ENCODE peak calls at places on chromosomes 13 and 19, in ten cellular contexts. One of them, this sample, is unnamed.
A peak's percentile ranks its signal among the peaks of the same experiment; 100 is the strongest.

GRCh38 chr19:50432221-50432626 is 468 bp upstream of the MYBPC2 start:
- DNase-seq in progenitor cell of endocrine pancreas: no peak
- DNase-seq in GM13976: peak; percentile 58
- DNase-seq in IMR-90: no peak
- DNase-seq in epithelial cell of esophagus: no peak
- DNase-seq in MCF 10A: no peak
- DNase-seq in choroid plexus epithelial cell: peak; percentile 61
- DNase-seq in fibroblast of mammary gland: no peak
- DNase-seq in psoas muscle: no peak
- DNase-seq in adrenal gland: peak; percentile 29
- DNase-seq in this sample: no peak

GRCh38 chr13:35814573-35814972 is 316.6 kb downstream of the DCLK1 start:
- DNase-seq in fibroblast of mammary gland: no peak
- DNase-seq in choroid plexus epithelial cell: no peak
- DNase-seq in MCF 10A: no peak
- DNase-seq in epithelial cell of esophagus: no peak
- DNase-seq in GM13976: no peak
- DNase-seq in progenitor cell of endocrine pancreas: no peak
- DNase-seq in adrenal gland: no peak
- DNase-seq in IMR-90: no peak
- DNase-seq in psoas muscle: no peak
- DNase-seq in this sample: no peak

GRCh38 chr19:47675271-47675670 is 38.0 kb upstream of the EHD2 start:
- DNase-seq in IMR-90: no peak
- DNase-seq in adrenal gland: no peak
- DNase-seq in GM13976: no peak
- DNase-seq in epithelial cell of esophagus: no peak
- DNase-seq in MCF 10A: no peak
- DNase-seq in choroid plexus epithelial cell: no peak
- DNase-seq in psoas muscle: no peak
- DNase-seq in fibroblast of mammary gland: no peak
- DNase-seq in progenitor cell of endocrine pancreas: no peak
- DNase-seq in this sample: no peak

GRCh38 chr13:98783856-98784478 is 31.5 kb upstream of the SLC15A1 start:
- DNase-seq in adrenal gland: no peak
- DNase-seq in MCF 10A: no peak
- DNase-seq in choroid plexus epithelial cell: no peak
- DNase-seq in fibroblast of mammary gland: no peak
- DNase-seq in IMR-90: no peak
- DNase-seq in GM13976: no peak
- DNase-seq in progenitor cell of endocrine pancreas: no peak
- DNase-seq in epithelial cell of esophagus: peak; percentile 10
- DNase-seq in psoas muscle: no peak
- DNase-seq in this sample: no peak

GRCh38 chr13:95164830-95165229 is 136.4 kb downstream of the ABCC4 start:
- DNase-seq in psoas muscle: no peak
- DNase-seq in GM13976: no peak
- DNase-seq in choroid plexus epithelial cell: no peak
- DNase-seq in adrenal gland: no peak
- DNase-seq in MCF 10A: no peak
- DNase-seq in fibroblast of mammary gland: no peak
- DNase-seq in progenitor cell of endocrine pancreas: no peak
- DNase-seq in IMR-90: no peak
- DNase-seq in epithelial cell of esophagus: no peak
- DNase-seq in this sample: no peak

GRCh38 chr13:23325191-23325590 is 108.3 kb downstream of the SACS start:
- DNase-seq in GM13976: no peak
- DNase-seq in fibroblast of mammary gland: no peak
- DNase-seq in epithelial cell of esophagus: peak; percentile 85
- DNase-seq in MCF 10A: peak; percentile 1
- DNase-seq in adrenal gland: no peak
- DNase-seq in choroid plexus epithelial cell: no peak
- DNase-seq in progenitor cell of endocrine pancreas: no peak
- DNase-seq in psoas muscle: no peak
- DNase-seq in IMR-90: no peak
- DNase-seq in this sample: no peak

GRCh38 chr19:18519962-18520847 is 1.7 kb downstream of the ELL start:
- DNase-seq in psoas muscle: peak; percentile 74
- DNase-seq in IMR-90: peak; percentile 85
- DNase-seq in adrenal gland: peak; percentile 78
- DNase-seq in GM13976: peak; percentile 73
- DNase-seq in progenitor cell of endocrine pancreas: peak; percentile 35
- DNase-seq in fibroblast of mammary gland: peak; percentile 85
- DNase-seq in MCF 10A: peak; percentile 87
- DNase-seq in choroid plexus epithelial cell: peak; percentile 83
- DNase-seq in epithelial cell of esophagus: peak; percentile 84
- DNase-seq in this sample: peak; percentile 69

GRCh38 chr13:27043013-27043412 is 128.6 kb downstream of the USP12 start:
- DNase-seq in epithelial cell of esophagus: peak; percentile 95
- DNase-seq in GM13976: no peak
- DNase-seq in psoas muscle: no peak
- DNase-seq in adrenal gland: peak; percentile 40
- DNase-seq in MCF 10A: peak; percentile 82
- DNase-seq in choroid plexus epithelial cell: peak; percentile 92
- DNase-seq in fibroblast of mammary gland: peak; percentile 99
- DNase-seq in IMR-90: peak; percentile 98
- DNase-seq in progenitor cell of endocrine pancreas: no peak
- DNase-seq in this sample: peak; percentile 26

GRCh38 chr19:1081301-1082164 is 13.6 kb downstream of the POLR2E start:
- DNase-seq in fibroblast of mammary gland: no peak
- DNase-seq in choroid plexus epithelial cell: no peak
- DNase-seq in progenitor cell of endocrine pancreas: no peak
- DNase-seq in adrenal gland: no peak
- DNase-seq in epithelial cell of esophagus: no peak
- DNase-seq in psoas muscle: no peak
- DNase-seq in MCF 10A: no peak
- DNase-seq in GM13976: no peak
- DNase-seq in IMR-90: no peak
- DNase-seq in this sample: peak; percentile 65

GRCh38 chr19:12513531-12514061 is 29.0 kb upstream of the ZNF709 start:
- DNase-seq in choroid plexus epithelial cell: no peak
- DNase-seq in epithelial cell of esophagus: no peak
- DNase-seq in MCF 10A: no peak
- DNase-seq in fibroblast of mammary gland: no peak
- DNase-seq in IMR-90: no peak
- DNase-seq in progenitor cell of endocrine pancreas: no peak
- DNase-seq in GM13976: no peak
- DNase-seq in adrenal gland: peak; percentile 40
- DNase-seq in psoas muscle: no peak
- DNase-seq in this sample: peak; percentile 35

GRCh38 chr13:21435710-21436151 is 23.4 kb downstream of the ZDHHC20 start:
- DNase-seq in adrenal gland: peak; percentile 80
- DNase-seq in progenitor cell of endocrine pancreas: no peak
- DNase-seq in epithelial cell of esophagus: peak; percentile 91
- DNase-seq in psoas muscle: peak; percentile 38
- DNase-seq in GM13976: peak; percentile 57
- DNase-seq in MCF 10A: peak; percentile 86
- DNase-seq in fibroblast of mammary gland: peak; percentile 91
- DNase-seq in choroid plexus epithelial cell: peak; percentile 87
- DNase-seq in IMR-90: peak; percentile 89
- DNase-seq in this sample: no peak

GRCh38 chr19:18437481-18438330 is at the start of gene ISYNA1:
- DNase-seq in adrenal gland: no peak
- DNase-seq in psoas muscle: peak; percentile 62
- DNase-seq in fibroblast of mammary gland: no peak
- DNase-seq in IMR-90: peak; percentile 20
- DNase-seq in epithelial cell of esophagus: peak; percentile 41
- DNase-seq in progenitor cell of endocrine pancreas: no peak
- DNase-seq in MCF 10A: no peak
- DNase-seq in GM13976: peak; percentile 82
- DNase-seq in choroid plexus epithelial cell: peak; percentile 77
- DNase-seq in this sample: peak; percentile 52

GRCh38 chr19:47885067-47885463 is 1.1 kb downstream of the SULT2A1 start:
- DNase-seq in IMR-90: no peak
- DNase-seq in progenitor cell of endocrine pancreas: no peak
- DNase-seq in psoas muscle: no peak
- DNase-seq in epithelial cell of esophagus: no peak
- DNase-seq in fibroblast of mammary gland: no peak
- DNase-seq in choroid plexus epithelial cell: no peak
- DNase-seq in MCF 10A: no peak
- DNase-seq in adrenal gland: peak; percentile 60
- DNase-seq in GM13976: no peak
- DNase-seq in this sample: no peak

GRCh38 chr19:35073516-35073915 is 32.0 kb downstream of the HPN start:
- DNase-seq in MCF 10A: no peak
- DNase-seq in GM13976: no peak
- DNase-seq in choroid plexus epithelial cell: no peak
- DNase-seq in psoas muscle: no peak
- DNase-seq in fibroblast of mammary gland: no peak
- DNase-seq in adrenal gland: no peak
- DNase-seq in epithelial cell of esophagus: no peak
- DNase-seq in IMR-90: no peak
- DNase-seq in progenitor cell of endocrine pancreas: no peak
- DNase-seq in this sample: no peak

GRCh38 chr13:34571716-34572115 is 370.4 kb upstream of the NBEA start:
- DNase-seq in IMR-90: no peak
- DNase-seq in GM13976: no peak
- DNase-seq in epithelial cell of esophagus: no peak
- DNase-seq in progenitor cell of endocrine pancreas: no peak
- DNase-seq in MCF 10A: no peak
- DNase-seq in choroid plexus epithelial cell: no peak
- DNase-seq in adrenal gland: no peak
- DNase-seq in fibroblast of mammary gland: no peak
- DNase-seq in psoas muscle: no peak
- DNase-seq in this sample: no peak

GRCh38 chr19:40252395-40252794 is 25.9 kb upstream of the CCNP start:
- DNase-seq in IMR-90: no peak
- DNase-seq in GM13976: no peak
- DNase-seq in fibroblast of mammary gland: no peak
- DNase-seq in psoas muscle: no peak
- DNase-seq in choroid plexus epithelial cell: peak; percentile 61
- DNase-seq in epithelial cell of esophagus: no peak
- DNase-seq in adrenal gland: no peak
- DNase-seq in MCF 10A: no peak
- DNase-seq in progenitor cell of endocrine pancreas: no peak
- DNase-seq in this sample: no peak

GRCh38 chr19:50322234-50322633 is 6.9 kb downstream of the KCNC3 start:
- DNase-seq in GM13976: no peak
- DNase-seq in fibroblast of mammary gland: no peak
- DNase-seq in progenitor cell of endocrine pancreas: no peak
- DNase-seq in IMR-90: no peak
- DNase-seq in choroid plexus epithelial cell: no peak
- DNase-seq in MCF 10A: no peak
- DNase-seq in adrenal gland: no peak
- DNase-seq in psoas muscle: no peak
- DNase-seq in epithelial cell of esophagus: no peak
- DNase-seq in this sample: no peak

GRCh38 chr13:38866649-38867048 is 124.0 kb downstream of the STOML3 start:
- DNase-seq in IMR-90: no peak
- DNase-seq in epithelial cell of esophagus: peak; percentile 45
- DNase-seq in MCF 10A: peak; percentile 13
- DNase-seq in adrenal gland: no peak
- DNase-seq in GM13976: no peak
- DNase-seq in choroid plexus epithelial cell: peak; percentile 44
- DNase-seq in progenitor cell of endocrine pancreas: no peak
- DNase-seq in psoas muscle: no peak
- DNase-seq in fibroblast of mammary gland: peak; percentile 11
- DNase-seq in this sample: no peak
- TF ChIP-seq CTCF in IMR-90: no peak
- TF ChIP-seq CTCF in epithelial cell of esophagus: peak; percentile 31
- TF ChIP-seq CTCF in MCF 10A: peak; percentile 11
- TF ChIP-seq CTCF in adrenal gland: no peak
- TF ChIP-seq CTCF in GM13976: no peak
- TF ChIP-seq CTCF in choroid plexus epithelial cell: peak; percentile 5
- TF ChIP-seq CTCF in progenitor cell of endocrine pancreas: no peak
- TF ChIP-seq CTCF in psoas muscle: no peak
- TF ChIP-seq CTCF in fibroblast of mammary gland: no peak
- TF ChIP-seq CTCF in this sample: no peak

GRCh38 chr19:53311897-53312296 is 21.7 kb upstream of the ZNF845 start:
- DNase-seq in fibroblast of mammary gland: no peak
- DNase-seq in MCF 10A: no peak
- DNase-seq in psoas muscle: no peak
- DNase-seq in choroid plexus epithelial cell: no peak
- DNase-seq in GM13976: no peak
- DNase-seq in adrenal gland: no peak
- DNase-seq in progenitor cell of endocrine pancreas: no peak
- DNase-seq in IMR-90: no peak
- DNase-seq in epithelial cell of esophagus: no peak
- DNase-seq in this sample: no peak

GRCh38 chr19:53311044-53311443 is 22.5 kb upstream of the ZNF845 start:
- DNase-seq in MCF 10A: no peak
- DNase-seq in psoas muscle: no peak
- DNase-seq in GM13976: no peak
- DNase-seq in epithelial cell of esophagus: no peak
- DNase-seq in adrenal gland: no peak
- DNase-seq in fibroblast of mammary gland: no peak
- DNase-seq in progenitor cell of endocrine pancreas: no peak
- DNase-seq in IMR-90: no peak
- DNase-seq in choroid plexus epithelial cell: no peak
- DNase-seq in this sample: no peak

GRCh38 chr19:53308339-53308811 is 25.2 kb upstream of the ZNF845 start:
- DNase-seq in fibroblast of mammary gland: peak; percentile 2
- DNase-seq in epithelial cell of esophagus: peak; percentile 5
- DNase-seq in GM13976: no peak
- DNase-seq in IMR-90: no peak
- DNase-seq in choroid plexus epithelial cell: peak; percentile 37
- DNase-seq in MCF 10A: no peak
- DNase-seq in adrenal gland: peak; percentile 26
- DNase-seq in psoas muscle: no peak
- DNase-seq in progenitor cell of endocrine pancreas: peak; percentile 64
- DNase-seq in this sample: peak; percentile 51
- TF ChIP-seq CTCF in fibroblast of mammary gland: peak; percentile 18
- TF ChIP-seq CTCF in epithelial cell of esophagus: no peak
- TF ChIP-seq CTCF in GM13976: no peak
- TF ChIP-seq CTCF in IMR-90: no peak
- TF ChIP-seq CTCF in choroid plexus epithelial cell: peak; percentile 63
- TF ChIP-seq CTCF in MCF 10A: peak; percentile 7
- TF ChIP-seq CTCF in adrenal gland: peak; percentile 26
- TF ChIP-seq CTCF in psoas muscle: peak; percentile 9
- TF ChIP-seq CTCF in progenitor cell of endocrine pancreas: peak; percentile 87
- TF ChIP-seq CTCF in this sample: peak; percentile 57

GRCh38 chr19:11204076-11204602 is 6.8 kb upstream of the KANK2 start:
- DNase-seq in progenitor cell of endocrine pancreas: no peak
- DNase-seq in MCF 10A: no peak
- DNase-seq in epithelial cell of esophagus: no peak
- DNase-seq in IMR-90: no peak
- DNase-seq in psoas muscle: no peak
- DNase-seq in GM13976: no peak
- DNase-seq in choroid plexus epithelial cell: no peak
- DNase-seq in adrenal gland: no peak
- DNase-seq in fibroblast of mammary gland: no peak
- DNase-seq in this sample: no peak
- TF ChIP-seq CTCF in progenitor cell of endocrine pancreas: no peak
- TF ChIP-seq CTCF in MCF 10A: no peak
- TF ChIP-seq CTCF in epithelial cell of esophagus: no peak
- TF ChIP-seq CTCF in IMR-90: no peak
- TF ChIP-seq CTCF in psoas muscle: no peak
- TF ChIP-seq CTCF in GM13976: no peak
- TF ChIP-seq CTCF in choroid plexus epithelial cell: no peak
- TF ChIP-seq CTCF in adrenal gland: no peak
- TF ChIP-seq CTCF in fibroblast of mammary gland: no peak
- TF ChIP-seq CTCF in this sample: no peak

GRCh38 chr19:9494096-9494495 is 4.3 kb downstream of the ZNF560 start:
- DNase-seq in adrenal gland: no peak
- DNase-seq in progenitor cell of endocrine pancreas: no peak
- DNase-seq in MCF 10A: no peak
- DNase-seq in fibroblast of mammary gland: no peak
- DNase-seq in IMR-90: no peak
- DNase-seq in epithelial cell of esophagus: no peak
- DNase-seq in GM13976: no peak
- DNase-seq in psoas muscle: no peak
- DNase-seq in choroid plexus epithelial cell: no peak
- DNase-seq in this sample: no peak

GRCh38 chr19:9500796-9501195 is 2.4 kb upstream of the ZNF560 start:
- DNase-seq in fibroblast of mammary gland: no peak
- DNase-seq in choroid plexus epithelial cell: no peak
- DNase-seq in epithelial cell of esophagus: no peak
- DNase-seq in GM13976: no peak
- DNase-seq in adrenal gland: no peak
- DNase-seq in IMR-90: no peak
- DNase-seq in progenitor cell of endocrine pancreas: no peak
- DNase-seq in psoas muscle: no peak
- DNase-seq in MCF 10A: no peak
- DNase-seq in this sample: no peak

GRCh38 chr19:9498183-9498902 is at the start of gene ZNF560:
- DNase-seq in fibroblast of mammary gland: peak; percentile 21
- DNase-seq in choroid plexus epithelial cell: peak; percentile 13
- DNase-seq in progenitor cell of endocrine pancreas: no peak
- DNase-seq in GM13976: peak; percentile 24
- DNase-seq in psoas muscle: no peak
- DNase-seq in adrenal gland: no peak
- DNase-seq in epithelial cell of esophagus: peak; percentile 4
- DNase-seq in IMR-90: peak; percentile 12
- DNase-seq in MCF 10A: no peak
- DNase-seq in this sample: peak; percentile 86
- TF ChIP-seq CTCF in fibroblast of mammary gland: peak; percentile 20
- TF ChIP-seq CTCF in choroid plexus epithelial cell: peak; percentile 35
- TF ChIP-seq CTCF in progenitor cell of endocrine pancreas: no peak
- TF ChIP-seq CTCF in GM13976: no peak
- TF ChIP-seq CTCF in psoas muscle: no peak
- TF ChIP-seq CTCF in adrenal gland: no peak
- TF ChIP-seq CTCF in epithelial cell of esophagus: no peak
- TF ChIP-seq CTCF in IMR-90: no peak
- TF ChIP-seq CTCF in MCF 10A: peak; percentile 17
- TF ChIP-seq CTCF in this sample: peak; percentile 61